ENCODE peak calls at places on chromosomes 5 and 9, in ten cellular contexts. T is central memory CD4-positive, alpha-beta T cell; R is stimulated activated CD4-positive, alpha-beta T cell treated with anti-CD3 and anti-CD28 coated beads, Interleukin-1b, Interleukin-23, amount 100 ng/mL, for 24 hours; C is SJSA1; L is WTC11; H is K562; U is HT-29; K is NCI-H524; W is anterior cingulate cortex; Z is mucosa of gallbladder. X is an unnamed sample.
A peak's percentile ranks its signal among the peaks of the same experiment; 100 is the strongest.

GRCh38 chr5:77843570-77844407 is 67.7 kb upstream of the TBCA start:
- DNase-seq in T (no peak), R (no peak), C (no peak), L (peak; percentile 61), H (no peak), U (no peak), K (no peak), W (peak; percentile 26), Z (no peak), X (no peak)

GRCh38 chr9:133142657-133143592 is 20.8 kb downstream of the GBGT1 start:
- DNase-seq in T (peak; percentile 47), R (no peak), C (no peak), L (no peak), H (peak; percentile 52), U (peak; percentile 47), K (no peak), W (no peak), Z (no peak), X (no peak)

GRCh38 chr9:135513351-135513846 is 7.8 kb upstream of the LCN1 start:
- DNase-seq in T (no peak), R (no peak), C (no peak), L (peak; percentile 3), H (no peak), U (no peak), K (no peak), W (no peak), Z (no peak), X (no peak)

GRCh38 chr5:115816226-115817042 is at the start of gene CDO1:
- DNase-seq in T (peak; percentile 1), R (no peak), C (peak; percentile 74), L (peak; percentile 70), H (no peak), U (no peak), K (peak; percentile 6), W (peak; percentile 67), Z (peak; percentile 30), X (peak; percentile 36)

GRCh38 chr5:176466245-176466871 is 18.2 kb downstream of the FAF2 start:
- DNase-seq in T (no peak), R (no peak), C (peak; percentile 86), L (no peak), H (no peak), U (no peak), K (no peak), W (no peak), Z (no peak), X (no peak)

GRCh38 chr5:167626341-167627118 is 664.9 kb upstream of the WWC1 start:
- DNase-seq in T (no peak), R (no peak), C (no peak), L (no peak), H (no peak), U (no peak), K (no peak), W (no peak), Z (no peak), X (no peak)

GRCh38 chr5:103598997-103599556 is 36.5 kb upstream of the NUDT12 start:
- DNase-seq in T (no peak), R (no peak), C (no peak), L (no peak), H (no peak), U (no peak), K (no peak), W (no peak), Z (no peak), X (no peak)

GRCh38 chr5:118405650-118406061 is 582.7 kb downstream of the DTWD2 start:
- DNase-seq in T (no peak), R (no peak), C (no peak), L (peak; percentile 16), H (no peak), U (no peak), K (no peak), W (no peak), Z (no peak), X (no peak)

GRCh38 chr9:91522496-91522895 is 98.9 kb upstream of the NFIL3 start:
- DNase-seq in T (no peak), R (no peak), C (no peak), L (no peak), H (no peak), U (no peak), K (no peak), W (no peak), Z (no peak), X (no peak)

GRCh38 chr5:154610321-154611154 is 132.5 kb upstream of the HAND1 start:
- DNase-seq in T (peak; percentile 14), R (peak; percentile 21), C (peak; percentile 77), L (peak; percentile 94), H (peak; percentile 83), U (peak; percentile 85), K (peak; percentile 63), W (peak; percentile 31), Z (peak; percentile 42), X (peak; percentile 74)

GRCh38 chr5:170338933-170339779 is 41.6 kb upstream of the LCP2 start:
- DNase-seq in T (peak; percentile 59), R (peak; percentile 19), C (no peak), L (peak; percentile 64), H (peak; percentile 69), U (peak; percentile 3), K (no peak), W (no peak), Z (peak; percentile 33), X (no peak)

GRCh38 chr9:14219865-14220655 is 93.9 kb downstream of the NFIB start:
- DNase-seq in T (no peak), R (no peak), C (no peak), L (no peak), H (no peak), U (no peak), K (no peak), W (no peak), Z (no peak), X (no peak)

GRCh38 chr9:114507726-114508125 is 2.5 kb upstream of the WHRN start:
- DNase-seq in T (peak; percentile 29), R (no peak), C (no peak), L (no peak), H (peak; percentile 52), U (peak; percentile 41), K (peak; percentile 11), W (peak; percentile 6), Z (no peak), X (no peak)

GRCh38 chr5:73948720-73949119 is 322.7 kb downstream of the ARHGEF28 start:
- DNase-seq in T (no peak), R (no peak), C (peak; percentile 20), L (no peak), H (no peak), U (no peak), K (no peak), W (no peak), Z (no peak), X (no peak)

GRCh38 chr5:174533771-174534221 is 190.6 kb upstream of the MSX2 start:
- DNase-seq in T (no peak), R (no peak), C (peak; percentile 85), L (no peak), H (no peak), U (peak; percentile 66), K (no peak), W (no peak), Z (no peak), X (no peak)

GRCh38 chr5:133687212-133688051 is 75.1 kb upstream of the FSTL4 start:
- DNase-seq in T (no peak), R (no peak), C (no peak), L (no peak), H (peak; percentile 31), U (no peak), K (no peak), W (no peak), Z (no peak), X (no peak)

GRCh38 chr5:40733439-40733838 is 22.3 kb downstream of the TTC33 start:
- DNase-seq in T (no peak), R (no peak), C (no peak), L (no peak), H (no peak), U (no peak), K (no peak), W (no peak), Z (no peak), X (no peak)

GRCh38 chr9:14702200-14702599 is 9.0 kb upstream of the ZDHHC21 start:
- DNase-seq in T (no peak), R (no peak), C (no peak), L (no peak), H (no peak), U (no peak), K (no peak), W (no peak), Z (no peak), X (no peak)

GRCh38 chr5:14428302-14429081 is 153.1 kb upstream of the OTULINL start:
- DNase-seq in T (no peak), R (no peak), C (peak; percentile 81), L (no peak), H (no peak), U (no peak), K (no peak), W (no peak), Z (no peak), X (no peak)

GRCh38 chr5:159668556-159668955 is 247.7 kb upstream of the ADRA1B start:
- DNase-seq in T (no peak), R (no peak), C (no peak), L (no peak), H (no peak), U (no peak), K (no peak), W (no peak), Z (no peak), X (no peak)

GRCh38 chr5:168315416-168315990 is 24.1 kb downstream of the WWC1 start:
- DNase-seq in T (no peak), R (no peak), C (peak; percentile 20), L (no peak), H (no peak), U (no peak), K (no peak), W (no peak), Z (no peak), X (no peak)

GRCh38 chr9:91106415-91106814 is 255.3 kb downstream of the AUH start:
- DNase-seq in T (no peak), R (no peak), C (no peak), L (no peak), H (no peak), U (no peak), K (no peak), W (no peak), Z (no peak), X (no peak)

GRCh38 chr5:54329731-54330709 is 19.6 kb upstream of the ARL15 start:
- DNase-seq in T (no peak), R (no peak), C (peak; percentile 70), L (no peak), H (no peak), U (peak; percentile 80), K (no peak), W (no peak), Z (peak; percentile 55), X (no peak)

GRCh38 chr9:89080193-89080592 is 88.9 kb downstream of the S1PR3 start:
- DNase-seq in T (no peak), R (no peak), C (no peak), L (no peak), H (no peak), U (no peak), K (no peak), W (no peak), Z (peak; percentile 45), X (no peak)

GRCh38 chr9:127903557-127904475 is 4.4 kb upstream of the ST6GALNAC6 start:
- DNase-seq in T (peak; percentile 54), R (no peak), C (peak; percentile 95), L (peak; percentile 83), H (peak; percentile 97), U (peak; percentile 58), K (no peak), W (no peak), Z (peak; percentile 70), X (peak; percentile 79)

GRCh38 chr5:175687231-175687701 is 29.4 kb downstream of the HRH2 start:
- DNase-seq in T (no peak), R (no peak), C (no peak), L (no peak), H (no peak), U (no peak), K (no peak), W (no peak), Z (no peak), X (no peak)

GRCh38 chr5:126503602-126504104 is 80.4 kb downstream of the GRAMD2B start:
- DNase-seq in T (peak; percentile 31), R (no peak), C (no peak), L (no peak), H (no peak), U (no peak), K (no peak), W (no peak), Z (no peak), X (no peak)

GRCh38 chr5:53167836-53168235 is 58.3 kb upstream of the MOCS2 start:
- DNase-seq in T (no peak), R (no peak), C (no peak), L (no peak), H (no peak), U (no peak), K (no peak), W (no peak), Z (peak; percentile 57), X (no peak)